ENCODE peak calls at places on chromosomes 5 and 9, in eight cellular contexts. M, A, T, J, C, K, Z and D are unnamed samples.
A peak's percentile ranks its signal among the peaks of the same experiment; 100 is the strongest.

GRCh38 chr9:129944501-129945116 is 98.4 kb downstream of the FNBP1 start:
- DNase-seq in M (peak; percentile 28), A (no peak), T (no peak), J (no peak), C (no peak), K (no peak), Z (no peak), D (no peak)

GRCh38 chr9:136107953-136108647 is 10.6 kb downstream of the TMEM250 start:
- DNase-seq in M (no peak), A (no peak), T (no peak), J (no peak), C (no peak), K (no peak), Z (no peak), D (no peak)

GRCh38 chr5:90503596-90503995 is 25.8 kb downstream of the LYSMD3 start:
- DNase-seq in M (no peak), A (no peak), T (no peak), J (no peak), C (no peak), K (no peak), Z (no peak), D (no peak)

GRCh38 chr9:6484210-6484609 is 71.2 kb downstream of the UHRF2 start:
- DNase-seq in M (no peak), A (no peak), T (no peak), J (no peak), C (no peak), K (no peak), Z (no peak), D (no peak)

GRCh38 chr5:56386046-56386445 is 152.9 kb upstream of the ANKRD55 start:
- DNase-seq in M (no peak), A (no peak), T (no peak), J (no peak), C (no peak), K (no peak), Z (no peak), D (no peak)

GRCh38 chr9:68822596-68823165 is 117.6 kb downstream of the PIP5K1B start:
- DNase-seq in M (no peak), A (no peak), T (peak; percentile 16), J (no peak), C (peak; percentile 73), K (no peak), Z (no peak), D (no peak)

GRCh38 chr9:18692240-18692639 is 218.3 kb downstream of the ADAMTSL1 start:
- DNase-seq in M (no peak), A (no peak), T (no peak), J (no peak), C (no peak), K (no peak), Z (no peak), D (no peak)

GRCh38 chr5:78601622-78602314 is 46.8 kb downstream of the LHFPL2 start:
- DNase-seq in M (no peak), A (no peak), T (no peak), J (no peak), C (no peak), K (no peak), Z (no peak), D (no peak)

GRCh38 chr5:92896722-92897121 is 684.3 kb downstream of the NR2F1-AS1 start:
- DNase-seq in M (no peak), A (no peak), T (no peak), J (no peak), C (no peak), K (no peak), Z (no peak), D (no peak)